ENCODE peak calls at places on chromosomes 13 and 19, in five cellular contexts. O is neural progenitor cell, S is psoas muscle, G is A549, L is breast epithelium. P is an unnamed sample.

GRCh38 chr13:88288326-88288725 is 617.2 kb downstream of the SLITRK5 start:
- DNase-seq in O (no peak), S (no peak), G (no peak), L (no peak), P (no peak)

GRCh38 chr19:2353159-2353894 is 6.7 kb upstream of the TMPRSS9 start:
- DNase-seq in O (no peak), S (no peak), G (no peak), L (no peak), P (no peak)

GRCh38 chr19:1383014-1383310 is 745 bp upstream of the NDUFS7 start:
- DNase-seq in O (no peak), S (no peak), G (peak; percentile 37), L (no peak), P (no peak)

GRCh38 chr19:39046037-39046821 is 13.9 kb upstream of the FBXO27 start:
- DNase-seq in O (no peak), S (no peak), G (no peak), L (no peak), P (no peak)

GRCh38 chr13:87656311-87656710 is 14.9 kb upstream of the SLITRK5 start:
- DNase-seq in O (peak; percentile 20), S (no peak), G (no peak), L (no peak), P (no peak)

GRCh38 chr19:29524201-29524911 is 1.4 kb upstream of the VSTM2B start:
- DNase-seq in O (peak; percentile 74), S (peak; percentile 39), G (no peak), L (no peak), P (no peak)

GRCh38 chr19:38453596-38453995 is 20.1 kb downstream of the RYR1 start:
- DNase-seq in O (no peak), S (no peak), G (no peak), L (no peak), P (no peak)

GRCh38 chr13:35460061-35460460 is 16.4 kb downstream of the MAB21L1 start:
- DNase-seq in O (no peak), S (no peak), G (no peak), L (no peak), P (no peak)

GRCh38 chr13:85497652-85498051 is 301.6 kb downstream of the SLITRK6 start:
- DNase-seq in O (no peak), S (no peak), G (no peak), L (no peak), P (peak; percentile 93)

GRCh38 chr13:68176486-68176885 is 946.4 kb upstream of the PCDH9 start:
- DNase-seq in O (no peak), S (no peak), G (no peak), L (no peak), P (peak; percentile 34)

GRCh38 chr19:7976461-7976860 is 29.0 kb downstream of the ELAVL1 start:
- DNase-seq in O (no peak), S (no peak), G (no peak), L (no peak), P (no peak)

GRCh38 chr13:49023441-49023840 is 47.7 kb downstream of the FNDC3A start:
- DNase-seq in O (no peak), S (no peak), G (no peak), L (no peak), P (peak; percentile 32)

GRCh38 chr19:1026189-1027019 is at the start of gene CNN2:
- DNase-seq in O (peak; percentile 94), S (peak; percentile 83), G (peak; percentile 69), L (peak; percentile 83), P (no peak)

GRCh38 chr13:93771782-93772181 is 545.2 kb downstream of the GPC6 start:
- DNase-seq in O (no peak), S (no peak), G (no peak), L (no peak), P (no peak)

GRCh38 chr19:30014770-30015169 is 72.7 kb downstream of the URI1 start:
- DNase-seq in O (no peak), S (no peak), G (no peak), L (no peak), P (no peak)

GRCh38 chr19:47767349-47767748 is 11.2 kb upstream of the SELENOW start:
- DNase-seq in O (no peak), S (no peak), G (no peak), L (no peak), P (no peak)

GRCh38 chr19:45568732-45569131 is 15.9 kb downstream of the OPA3 start:
- DNase-seq in O (no peak), S (no peak), G (peak; percentile 56), L (no peak), P (no peak)

GRCh38 chr19:45567609-45568008 is 17.0 kb downstream of the OPA3 start:
- DNase-seq in O (no peak), S (no peak), G (no peak), L (no peak), P (no peak)

GRCh38 chr19:45560038-45560437 is 24.6 kb downstream of the OPA3 start:
- DNase-seq in O (no peak), S (no peak), G (no peak), L (no peak), P (no peak)

GRCh38 chr19:45560686-45561085 is 23.9 kb downstream of the OPA3 start:
- DNase-seq in O (no peak), S (no peak), G (no peak), L (no peak), P (no peak)

GRCh38 chr19:45564131-45564780 is 20.3 kb downstream of the OPA3 start:
- DNase-seq in O (no peak), S (no peak), G (no peak), L (no peak), P (no peak)
- H3K27ac ChIP-seq in O (no peak overlapping the region), S (no peak overlapping the region), G (peak overlapping the region; percentile 24), L (no peak overlapping the region), P (peak overlapping the region; percentile 21)

DNA sequence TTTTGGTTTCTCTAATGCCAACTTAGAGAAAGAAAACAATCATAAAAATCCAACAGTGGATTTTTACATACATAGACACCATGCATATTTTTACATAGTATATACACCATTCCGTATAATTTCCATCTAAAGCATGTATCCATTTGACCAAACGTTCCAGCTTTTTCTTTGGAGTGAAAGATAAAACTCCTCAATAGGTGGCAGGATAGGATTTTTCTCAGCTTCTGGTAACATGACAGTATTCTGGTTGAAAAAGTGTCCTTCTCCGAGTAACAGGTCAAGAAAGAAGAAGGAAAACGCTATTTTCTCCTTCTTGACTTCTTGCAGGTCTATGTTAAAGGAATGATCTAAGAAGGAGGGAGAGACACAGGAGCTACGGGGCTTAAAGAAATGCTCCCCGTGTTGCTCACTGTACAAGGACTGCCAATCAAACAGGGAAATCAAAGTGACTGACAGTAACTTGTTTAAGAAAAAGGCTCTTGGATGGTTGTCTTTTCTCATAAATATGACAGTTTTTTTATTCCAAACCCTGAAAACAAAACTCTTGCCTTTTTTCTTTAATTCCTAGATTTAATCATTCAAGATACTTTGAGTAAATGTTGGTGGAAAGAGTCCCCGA is 11.5 kb downstream of the FLT1 start:
- DNase-seq in O (no peak), S (no peak), G (no peak), L (no peak), P (no peak)
- TF ChIP-seq CTCF in O (no peak), S (no peak), G (no peak), L (no peak), P (no peak)

DNA sequence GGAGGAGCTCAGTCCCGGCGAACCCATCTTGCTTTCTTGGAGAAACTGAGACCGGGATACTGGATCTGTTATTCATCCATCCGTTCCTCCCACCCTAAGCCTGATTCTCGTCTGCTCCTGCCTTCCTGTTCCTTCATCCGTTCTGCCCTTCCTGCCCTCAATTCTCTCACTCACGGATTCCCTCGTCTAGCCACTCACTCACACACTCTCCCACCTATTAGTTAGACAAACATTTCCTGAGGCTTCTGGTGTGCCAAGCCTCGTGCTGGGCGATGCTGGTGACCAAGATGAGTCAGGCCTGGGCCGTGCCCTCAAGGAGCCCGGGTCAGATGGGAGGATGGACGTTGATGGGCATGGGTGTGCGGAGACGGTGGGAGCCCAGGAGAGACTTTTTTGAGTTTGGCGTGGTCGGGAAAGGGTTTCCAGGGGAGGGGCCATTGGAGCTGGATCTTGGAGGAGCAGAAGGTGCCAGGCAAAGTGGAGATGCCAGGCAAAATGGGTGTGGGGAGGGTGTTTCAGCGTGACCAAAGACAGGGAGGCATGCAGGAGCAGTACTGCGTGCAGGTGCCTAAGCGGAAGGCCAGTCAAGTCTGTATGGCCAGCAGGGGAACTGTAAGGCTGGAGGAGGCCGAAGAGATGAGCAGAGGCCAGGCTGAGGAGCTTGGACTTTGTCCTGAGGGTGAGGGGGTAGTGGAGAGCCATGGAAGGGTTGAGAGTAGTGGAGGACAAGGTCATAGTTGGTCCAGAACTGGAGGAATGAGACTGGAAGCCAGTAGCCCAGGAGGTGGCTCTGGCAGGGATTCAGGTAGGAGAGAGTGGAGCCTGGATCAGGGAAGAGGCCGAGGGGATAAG is 7.4 kb upstream of the CNFN start:
- DNase-seq in O (no peak), S (no peak), G (peak; percentile 62), L (no peak), P (no peak)
- H3K4me3 ChIP-seq in O (peak overlapping the region; percentile 74), S (peak overlapping the region; percentile 77), G (peak overlapping the region; percentile 62), L (peak overlapping the region; percentile 55), P (peak overlapping the region; percentile 81)

GRCh38 chr19:14556662-14557188 is 15.1 kb downstream of the NDUFB7 start:
- DNase-seq in O (peak; percentile 91), S (peak; percentile 94), G (peak; percentile 66), L (peak; percentile 79), P (peak; percentile 53)
- H3K27ac ChIP-seq in O (no peak overlapping the region), S (peak overlapping the region; percentile 96), G (peak overlapping the region; percentile 67), L (no peak overlapping the region), P (peak overlapping the region; percentile 39)

DNA sequence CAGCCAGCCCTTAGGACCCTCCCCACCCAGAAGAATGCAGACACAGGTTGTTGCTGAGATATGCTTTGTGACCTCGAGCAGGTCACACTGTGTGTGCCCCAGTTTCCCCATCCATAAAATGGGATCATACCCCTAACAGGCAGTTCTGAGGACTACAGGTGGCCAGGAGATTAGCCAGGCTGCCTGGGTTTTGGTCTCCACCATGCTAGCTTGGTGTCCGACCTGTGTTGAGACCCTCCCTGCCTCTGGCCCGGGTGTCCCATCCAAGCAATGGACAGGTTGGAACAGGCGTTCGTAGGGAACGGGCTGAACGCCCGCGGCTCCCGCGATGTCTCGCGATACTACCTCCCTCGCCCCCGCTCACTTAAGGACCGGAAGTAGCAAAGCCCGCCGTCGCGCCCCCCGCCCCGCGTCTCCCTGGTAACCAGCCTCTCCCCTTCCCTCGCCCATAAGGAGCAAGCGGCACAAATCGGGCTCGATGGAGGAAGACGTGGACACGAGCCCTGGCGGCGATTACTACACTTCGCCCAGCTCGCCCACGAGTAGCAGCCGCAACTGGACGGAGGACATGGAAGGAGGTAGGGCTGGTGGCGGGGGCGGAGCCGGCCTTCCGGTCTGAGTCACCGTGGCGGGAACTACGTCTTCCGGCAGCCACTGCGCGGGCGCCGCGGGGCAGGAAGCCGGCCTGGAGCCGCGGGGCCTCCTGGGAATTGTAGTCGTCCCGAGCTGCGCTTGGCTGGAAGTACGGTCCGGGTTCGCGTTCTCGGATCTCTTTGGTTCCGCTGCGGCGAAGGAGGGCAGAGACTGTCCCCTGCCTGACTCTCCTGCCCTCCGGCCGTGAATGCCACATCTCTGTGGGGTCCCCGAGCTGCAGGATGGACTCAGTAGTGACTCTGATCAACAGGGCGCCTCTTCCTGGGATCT is 45.4 kb downstream of the SMIM24 start:
- DNase-seq in O (peak; percentile 98), S (peak; percentile 99), G (peak; percentile 89), L (peak; percentile 97), P (peak; percentile 88)
- TF ChIP-seq CTCF in O (no peak), S (no peak), G (no peak), L (no peak), P (no peak)